ENCODE peak calls at places on chromosomes 2 and 18, in eight cellular contexts. One of them, this sample, is unnamed.

GRCh38 chr18:24212939-24213338 is 74.1 kb downstream of the CABYR start:
- DNase-seq in hepatocyte: peak
- DNase-seq in activated CD8-positive, alpha-beta memory T cell treated with anti-CD3 and anti-CD28 coated beads for 1 hour: no peak
- DNase-seq in glutamatergic neuron: no peak
- DNase-seq in CD8-positive, alpha-beta T cell: no peak
- DNase-seq in MM.1S: no peak
- DNase-seq in HTR-8/SVneo: peak
- DNase-seq in vagina: no peak
- DNase-seq in this sample: no peak

GRCh38 chr18:72922895-72923294 is 55.1 kb upstream of the NETO1 start:
- DNase-seq in glutamatergic neuron: no peak
- DNase-seq in hepatocyte: no peak
- DNase-seq in HTR-8/SVneo: no peak
- DNase-seq in MM.1S: no peak
- DNase-seq in vagina: no peak
- DNase-seq in activated CD8-positive, alpha-beta memory T cell treated with anti-CD3 and anti-CD28 coated beads for 1 hour: no peak
- DNase-seq in CD8-positive, alpha-beta T cell: no peak
- DNase-seq in this sample: no peak

GRCh38 chr2:188573453-188573852 is 281.8 kb downstream of the GULP1 start:
- DNase-seq in glutamatergic neuron: no peak
- DNase-seq in MM.1S: no peak
- DNase-seq in hepatocyte: peak
- DNase-seq in vagina: no peak
- DNase-seq in CD8-positive, alpha-beta T cell: no peak
- DNase-seq in HTR-8/SVneo: no peak
- DNase-seq in activated CD8-positive, alpha-beta memory T cell treated with anti-CD3 and anti-CD28 coated beads for 1 hour: no peak
- DNase-seq in this sample: no peak

GRCh38 chr18:2826581-2826980 is 20.2 kb upstream of the EMILIN2 start:
- DNase-seq in activated CD8-positive, alpha-beta memory T cell treated with anti-CD3 and anti-CD28 coated beads for 1 hour: no peak
- DNase-seq in MM.1S: no peak
- DNase-seq in vagina: peak
- DNase-seq in hepatocyte: peak
- DNase-seq in glutamatergic neuron: no peak
- DNase-seq in CD8-positive, alpha-beta T cell: no peak
- DNase-seq in HTR-8/SVneo: no peak
- DNase-seq in this sample: no peak

GRCh38 chr2:126761981-126762878 is 106.3 kb downstream of the GYPC start:
- DNase-seq in MM.1S: no peak
- DNase-seq in vagina: peak
- DNase-seq in HTR-8/SVneo: no peak
- DNase-seq in CD8-positive, alpha-beta T cell: peak
- DNase-seq in hepatocyte: no peak
- DNase-seq in activated CD8-positive, alpha-beta memory T cell treated with anti-CD3 and anti-CD28 coated beads for 1 hour: no peak
- DNase-seq in glutamatergic neuron: no peak
- DNase-seq in this sample: peak

GRCh38 chr2:113705982-113706523 is 50.4 kb downstream of the SLC35F5 start:
- DNase-seq in glutamatergic neuron: no peak
- DNase-seq in CD8-positive, alpha-beta T cell: no peak
- DNase-seq in HTR-8/SVneo: no peak
- DNase-seq in activated CD8-positive, alpha-beta memory T cell treated with anti-CD3 and anti-CD28 coated beads for 1 hour: no peak
- DNase-seq in MM.1S: no peak
- DNase-seq in hepatocyte: no peak
- DNase-seq in vagina: no peak
- DNase-seq in this sample: no peak

GRCh38 chr18:75777630-75778029 is 350.1 kb upstream of the SMIM21 start:
- DNase-seq in vagina: no peak
- DNase-seq in activated CD8-positive, alpha-beta memory T cell treated with anti-CD3 and anti-CD28 coated beads for 1 hour: no peak
- DNase-seq in CD8-positive, alpha-beta T cell: no peak
- DNase-seq in glutamatergic neuron: no peak
- DNase-seq in MM.1S: no peak
- DNase-seq in hepatocyte: no peak
- DNase-seq in HTR-8/SVneo: no peak
- DNase-seq in this sample: no peak

GRCh38 chr2:112257575-112257974 is 2.7 kb upstream of the ZC3H8 start:
- DNase-seq in CD8-positive, alpha-beta T cell: no peak
- DNase-seq in activated CD8-positive, alpha-beta memory T cell treated with anti-CD3 and anti-CD28 coated beads for 1 hour: no peak
- DNase-seq in hepatocyte: no peak
- DNase-seq in MM.1S: no peak
- DNase-seq in glutamatergic neuron: no peak
- DNase-seq in vagina: no peak
- DNase-seq in HTR-8/SVneo: no peak
- DNase-seq in this sample: no peak

GRCh38 chr2:222862068-222862914 is 1.5 kb downstream of the ACSL3 start:
- DNase-seq in CD8-positive, alpha-beta T cell: no peak
- DNase-seq in glutamatergic neuron: no peak
- DNase-seq in HTR-8/SVneo: no peak
- DNase-seq in MM.1S: no peak
- DNase-seq in vagina: no peak
- DNase-seq in hepatocyte: peak
- DNase-seq in activated CD8-positive, alpha-beta memory T cell treated with anti-CD3 and anti-CD28 coated beads for 1 hour: no peak
- DNase-seq in this sample: no peak

GRCh38 chr2:181698230-181698629 is 17.9 kb upstream of the NEUROD1 start:
- DNase-seq in MM.1S: no peak
- DNase-seq in CD8-positive, alpha-beta T cell: no peak
- DNase-seq in HTR-8/SVneo: no peak
- DNase-seq in glutamatergic neuron: no peak
- DNase-seq in activated CD8-positive, alpha-beta memory T cell treated with anti-CD3 and anti-CD28 coated beads for 1 hour: no peak
- DNase-seq in vagina: no peak
- DNase-seq in hepatocyte: no peak
- DNase-seq in this sample: no peak

GRCh38 chr2:3659447-3660432 is 1.7 kb downstream of the ALLC start:
- DNase-seq in CD8-positive, alpha-beta T cell: no peak
- DNase-seq in HTR-8/SVneo: no peak
- DNase-seq in hepatocyte: no peak
- DNase-seq in MM.1S: no peak
- DNase-seq in vagina: no peak
- DNase-seq in activated CD8-positive, alpha-beta memory T cell treated with anti-CD3 and anti-CD28 coated beads for 1 hour: no peak
- DNase-seq in glutamatergic neuron: peak
- DNase-seq in this sample: no peak

GRCh38 chr2:7430869-7431641 is 513.8 kb downstream of the RNF144A start:
- DNase-seq in activated CD8-positive, alpha-beta memory T cell treated with anti-CD3 and anti-CD28 coated beads for 1 hour: no peak
- DNase-seq in MM.1S: no peak
- DNase-seq in glutamatergic neuron: peak
- DNase-seq in hepatocyte: peak
- DNase-seq in HTR-8/SVneo: no peak
- DNase-seq in CD8-positive, alpha-beta T cell: peak
- DNase-seq in vagina: no peak
- DNase-seq in this sample: peak

GRCh38 chr2:104872034-104872865 is 18.3 kb downstream of the POU3F3 start:
- DNase-seq in glutamatergic neuron: peak
- DNase-seq in vagina: no peak
- DNase-seq in HTR-8/SVneo: no peak
- DNase-seq in MM.1S: no peak
- DNase-seq in activated CD8-positive, alpha-beta memory T cell treated with anti-CD3 and anti-CD28 coated beads for 1 hour: no peak
- DNase-seq in CD8-positive, alpha-beta T cell: no peak
- DNase-seq in hepatocyte: no peak
- DNase-seq in this sample: no peak

GRCh38 chr2:42064417-42064942 is 16.7 kb downstream of the PKDCC start:
- DNase-seq in glutamatergic neuron: no peak
- DNase-seq in MM.1S: no peak
- DNase-seq in vagina: no peak
- DNase-seq in HTR-8/SVneo: no peak
- DNase-seq in activated CD8-positive, alpha-beta memory T cell treated with anti-CD3 and anti-CD28 coated beads for 1 hour: no peak
- DNase-seq in hepatocyte: peak
- DNase-seq in CD8-positive, alpha-beta T cell: no peak
- DNase-seq in this sample: no peak

GRCh38 chr2:25314514-25315315 is 27.0 kb downstream of the DNMT3A start:
- DNase-seq in activated CD8-positive, alpha-beta memory T cell treated with anti-CD3 and anti-CD28 coated beads for 1 hour: no peak
- DNase-seq in MM.1S: no peak
- DNase-seq in hepatocyte: peak
- DNase-seq in glutamatergic neuron: peak
- DNase-seq in vagina: no peak
- DNase-seq in CD8-positive, alpha-beta T cell: peak
- DNase-seq in HTR-8/SVneo: no peak
- DNase-seq in this sample: peak

GRCh38 chr2:38602136-38602731 is 494 bp downstream of the HNRNPLL start:
- DNase-seq in hepatocyte: peak
- DNase-seq in vagina: no peak
- DNase-seq in activated CD8-positive, alpha-beta memory T cell treated with anti-CD3 and anti-CD28 coated beads for 1 hour: no peak
- DNase-seq in glutamatergic neuron: peak
- DNase-seq in MM.1S: peak
- DNase-seq in CD8-positive, alpha-beta T cell: peak
- DNase-seq in HTR-8/SVneo: no peak
- DNase-seq in this sample: no peak

GRCh38 chr18:56168049-56168781 is 470.2 kb downstream of the TXNL1 start:
- DNase-seq in hepatocyte: peak
- DNase-seq in activated CD8-positive, alpha-beta memory T cell treated with anti-CD3 and anti-CD28 coated beads for 1 hour: no peak
- DNase-seq in MM.1S: no peak
- DNase-seq in HTR-8/SVneo: peak
- DNase-seq in vagina: no peak
- DNase-seq in CD8-positive, alpha-beta T cell: no peak
- DNase-seq in glutamatergic neuron: no peak
- DNase-seq in this sample: no peak

GRCh38 chr2:228689049-228689448 is 507.6 kb upstream of the SPHKAP start:
- DNase-seq in vagina: no peak
- DNase-seq in CD8-positive, alpha-beta T cell: no peak
- DNase-seq in activated CD8-positive, alpha-beta memory T cell treated with anti-CD3 and anti-CD28 coated beads for 1 hour: no peak
- DNase-seq in hepatocyte: peak
- DNase-seq in HTR-8/SVneo: no peak
- DNase-seq in MM.1S: no peak
- DNase-seq in glutamatergic neuron: peak
- DNase-seq in this sample: no peak

This sample was measured in stimulated activated naive CD4-positive, alpha-beta T cell.